ENCODE peak calls at places on chromosomes 13 and 19, in seven cellular contexts. One of them, this sample, is unnamed.
A peak's percentile ranks its signal among the peaks of the same experiment; 100 is the strongest.

GRCh38 chr13:112732679-112733078 is 42.8 kb downstream of the ATP11A start:
- DNase-seq in GM23248: no peak
- DNase-seq in left lung: no peak
- DNase-seq in CD4-positive, alpha-beta T cell: no peak
- DNase-seq in GM23338: no peak
- DNase-seq in small intestine: no peak
- DNase-seq in tibial nerve: no peak
- DNase-seq in this sample: no peak

GRCh38 chr13:32211788-32212187 is 103.4 kb downstream of the ZAR1L start:
- DNase-seq in GM23248: peak; percentile 85
- DNase-seq in left lung: no peak
- DNase-seq in CD4-positive, alpha-beta T cell: no peak
- DNase-seq in GM23338: no peak
- DNase-seq in small intestine: no peak
- DNase-seq in tibial nerve: no peak
- DNase-seq in this sample: no peak

GRCh38 chr19:887072-887471 is 5.9 kb downstream of the MED16 start:
- DNase-seq in GM23248: peak; percentile 75
- DNase-seq in left lung: no peak
- DNase-seq in CD4-positive, alpha-beta T cell: no peak
- DNase-seq in GM23338: no peak
- DNase-seq in small intestine: no peak
- DNase-seq in tibial nerve: no peak
- DNase-seq in this sample: no peak

GRCh38 chr19:2774953-2775555 is 8.0 kb downstream of the SGTA start:
- DNase-seq in GM23248: no peak
- DNase-seq in left lung: no peak
- DNase-seq in CD4-positive, alpha-beta T cell: no peak
- DNase-seq in GM23338: no peak
- DNase-seq in small intestine: no peak
- DNase-seq in tibial nerve: no peak
- DNase-seq in this sample: no peak

GRCh38 chr19:31955061-31955460 is 390.3 kb upstream of the ZNF507 start:
- DNase-seq in GM23248: no peak
- DNase-seq in left lung: no peak
- DNase-seq in CD4-positive, alpha-beta T cell: no peak
- DNase-seq in GM23338: no peak
- DNase-seq in small intestine: no peak
- DNase-seq in tibial nerve: no peak
- DNase-seq in this sample: no peak

GRCh38 chr13:68173111-68173510 is 943.0 kb upstream of the PCDH9 start:
- DNase-seq in GM23248: no peak
- DNase-seq in left lung: no peak
- DNase-seq in CD4-positive, alpha-beta T cell: no peak
- DNase-seq in GM23338: no peak
- DNase-seq in small intestine: no peak
- DNase-seq in tibial nerve: no peak
- DNase-seq in this sample: no peak

GRCh38 chr13:49636705-49637104 is 8.4 kb downstream of the ARL11 start:
- DNase-seq in GM23248: no peak
- DNase-seq in left lung: no peak
- DNase-seq in CD4-positive, alpha-beta T cell: no peak
- DNase-seq in GM23338: no peak
- DNase-seq in small intestine: no peak
- DNase-seq in tibial nerve: no peak
- DNase-seq in this sample: no peak

GRCh38 chr13:106635616-106636015 is 67.7 kb upstream of the ARGLU1 start:
- DNase-seq in GM23248: no peak
- DNase-seq in left lung: no peak
- DNase-seq in CD4-positive, alpha-beta T cell: no peak
- DNase-seq in GM23338: no peak
- DNase-seq in small intestine: no peak
- DNase-seq in tibial nerve: no peak
- DNase-seq in this sample: no peak

GRCh38 chr13:83019986-83020385 is 862.3 kb downstream of the SLITRK1 start:
- DNase-seq in GM23248: no peak
- DNase-seq in left lung: no peak
- DNase-seq in CD4-positive, alpha-beta T cell: no peak
- DNase-seq in GM23338: no peak
- DNase-seq in small intestine: no peak
- DNase-seq in tibial nerve: no peak
- DNase-seq in this sample: no peak

GRCh38 chr19:5124111-5124855 is 155.4 kb downstream of the KDM4B start:
- DNase-seq in GM23248: no peak
- DNase-seq in left lung: no peak
- DNase-seq in CD4-positive, alpha-beta T cell: no peak
- DNase-seq in GM23338: no peak
- DNase-seq in small intestine: no peak
- DNase-seq in tibial nerve: no peak
- DNase-seq in this sample: no peak

GRCh38 chr19:18461471-18461870 is 23.5 kb upstream of the ISYNA1 start:
- DNase-seq in GM23248: no peak
- DNase-seq in left lung: peak; percentile 66
- DNase-seq in CD4-positive, alpha-beta T cell: no peak
- DNase-seq in GM23338: no peak
- DNase-seq in small intestine: no peak
- DNase-seq in tibial nerve: no peak
- DNase-seq in this sample: no peak
- H3K27ac ChIP-seq in GM23248: no peak overlapping the region
- H3K27ac ChIP-seq in left lung: no peak overlapping the region
- H3K27ac ChIP-seq in CD4-positive, alpha-beta T cell: no peak overlapping the region
- H3K27ac ChIP-seq in GM23338: no peak overlapping the region
- H3K27ac ChIP-seq in small intestine: no peak overlapping the region
- H3K27ac ChIP-seq in tibial nerve: peak overlapping the region; percentile 86
- H3K27ac ChIP-seq in this sample: peak overlapping the region; percentile 89

GRCh38 chr19:42285988-42286348 is 16.0 kb upstream of the PRR19 start:
- DNase-seq in GM23248: no peak
- DNase-seq in left lung: no peak
- DNase-seq in CD4-positive, alpha-beta T cell: no peak
- DNase-seq in GM23338: no peak
- DNase-seq in small intestine: no peak
- DNase-seq in tibial nerve: no peak
- DNase-seq in this sample: no peak

GRCh38 chr19:42283248-42284065 is 14.4 kb downstream of the CIC start:
- DNase-seq in GM23248: peak; percentile 98
- DNase-seq in left lung: peak; percentile 97
- DNase-seq in CD4-positive, alpha-beta T cell: peak; percentile 96
- DNase-seq in GM23338: peak; percentile 98
- DNase-seq in small intestine: peak; percentile 93
- DNase-seq in tibial nerve: peak; percentile 96
- DNase-seq in this sample: peak; percentile 98

GRCh38 chr19:42285546-42285945 is 16.4 kb upstream of the PRR19 start:
- DNase-seq in GM23248: no peak
- DNase-seq in left lung: no peak
- DNase-seq in CD4-positive, alpha-beta T cell: no peak
- DNase-seq in GM23338: no peak
- DNase-seq in small intestine: no peak
- DNase-seq in tibial nerve: no peak
- DNase-seq in this sample: no peak

GRCh38 chr19:42284066-42284501 is 15.0 kb downstream of the CIC start:
- DNase-seq in GM23248: peak; percentile 90
- DNase-seq in left lung: peak; percentile 94
- DNase-seq in CD4-positive, alpha-beta T cell: peak; percentile 89
- DNase-seq in GM23338: peak; percentile 54
- DNase-seq in small intestine: peak; percentile 76
- DNase-seq in tibial nerve: peak; percentile 38
- DNase-seq in this sample: peak; percentile 77

GRCh38 chr19:42284641-42285341 is 15.7 kb downstream of the CIC start:
- DNase-seq in GM23248: peak; percentile 38
- DNase-seq in left lung: peak; percentile 86
- DNase-seq in CD4-positive, alpha-beta T cell: no peak
- DNase-seq in GM23338: peak; percentile 39
- DNase-seq in small intestine: no peak
- DNase-seq in tibial nerve: no peak
- DNase-seq in this sample: no peak
- H3K27ac ChIP-seq in GM23248: no peak overlapping the region
- H3K27ac ChIP-seq in left lung: peak overlapping the region; percentile 77
- H3K27ac ChIP-seq in CD4-positive, alpha-beta T cell: peak overlapping the region; percentile 40
- H3K27ac ChIP-seq in GM23338: no peak overlapping the region
- H3K27ac ChIP-seq in small intestine: peak overlapping the region; percentile 41
- H3K27ac ChIP-seq in tibial nerve: peak overlapping the region; percentile 96
- H3K27ac ChIP-seq in this sample: peak overlapping the region; percentile 99

GRCh38 chr19:12162882-12163806 is at the start of gene ZNF136:
- DNase-seq in GM23248: peak; percentile 99
- DNase-seq in left lung: peak; percentile 95
- DNase-seq in CD4-positive, alpha-beta T cell: peak; percentile 90
- DNase-seq in GM23338: peak; percentile 99
- DNase-seq in small intestine: peak; percentile 98
- DNase-seq in tibial nerve: peak; percentile 87
- DNase-seq in this sample: peak; percentile 92
- H3K27ac ChIP-seq in GM23248: peak within 1 kb of the TSS; percentile 94
- H3K27ac ChIP-seq in left lung: peak within 1 kb of the TSS; percentile 92
- H3K27ac ChIP-seq in CD4-positive, alpha-beta T cell: peak within 1 kb of the TSS; percentile 88
- H3K27ac ChIP-seq in GM23338: peak within 1 kb of the TSS; percentile 85
- H3K27ac ChIP-seq in small intestine: peak within 1 kb of the TSS; percentile 99
- H3K27ac ChIP-seq in tibial nerve: peak within 1 kb of the TSS; percentile 98
- H3K27ac ChIP-seq in this sample: peak within 1 kb of the TSS; percentile 89

GRCh38 chr13:51280379-51280940 is 58.3 kb downstream of the FAM124A start:
- DNase-seq in GM23248: no peak
- DNase-seq in left lung: peak; percentile 51
- DNase-seq in CD4-positive, alpha-beta T cell: no peak
- DNase-seq in GM23338: no peak
- DNase-seq in small intestine: no peak
- DNase-seq in tibial nerve: no peak
- DNase-seq in this sample: no peak

GRCh38 chr13:51276684-51277083 is 54.5 kb downstream of the FAM124A start:
- DNase-seq in GM23248: no peak
- DNase-seq in left lung: no peak
- DNase-seq in CD4-positive, alpha-beta T cell: no peak
- DNase-seq in GM23338: no peak
- DNase-seq in small intestine: peak; percentile 44
- DNase-seq in tibial nerve: no peak
- DNase-seq in this sample: no peak

GRCh38 chr13:51277943-51278342 is 55.7 kb downstream of the FAM124A start:
- DNase-seq in GM23248: no peak
- DNase-seq in left lung: no peak
- DNase-seq in CD4-positive, alpha-beta T cell: no peak
- DNase-seq in GM23338: no peak
- DNase-seq in small intestine: no peak
- DNase-seq in tibial nerve: no peak
- DNase-seq in this sample: no peak

GRCh38 chr13:51275101-51275500 is 52.9 kb downstream of the FAM124A start:
- DNase-seq in GM23248: no peak
- DNase-seq in left lung: no peak
- DNase-seq in CD4-positive, alpha-beta T cell: no peak
- DNase-seq in GM23338: no peak
- DNase-seq in small intestine: no peak
- DNase-seq in tibial nerve: no peak
- DNase-seq in this sample: no peak

GRCh38 chr13:51278426-51279130 is 56.4 kb downstream of the FAM124A start:
- DNase-seq in GM23248: no peak
- DNase-seq in left lung: no peak
- DNase-seq in CD4-positive, alpha-beta T cell: no peak
- DNase-seq in GM23338: no peak
- DNase-seq in small intestine: no peak
- DNase-seq in tibial nerve: no peak
- DNase-seq in this sample: no peak
- H3K27ac ChIP-seq in GM23248: no peak overlapping the region
- H3K27ac ChIP-seq in left lung: no peak overlapping the region
- H3K27ac ChIP-seq in CD4-positive, alpha-beta T cell: no peak overlapping the region
- H3K27ac ChIP-seq in GM23338: peak overlapping the region; percentile 19
- H3K27ac ChIP-seq in small intestine: no peak overlapping the region
- H3K27ac ChIP-seq in tibial nerve: peak overlapping the region; percentile 2
- H3K27ac ChIP-seq in this sample: no peak overlapping the region

DNA sequence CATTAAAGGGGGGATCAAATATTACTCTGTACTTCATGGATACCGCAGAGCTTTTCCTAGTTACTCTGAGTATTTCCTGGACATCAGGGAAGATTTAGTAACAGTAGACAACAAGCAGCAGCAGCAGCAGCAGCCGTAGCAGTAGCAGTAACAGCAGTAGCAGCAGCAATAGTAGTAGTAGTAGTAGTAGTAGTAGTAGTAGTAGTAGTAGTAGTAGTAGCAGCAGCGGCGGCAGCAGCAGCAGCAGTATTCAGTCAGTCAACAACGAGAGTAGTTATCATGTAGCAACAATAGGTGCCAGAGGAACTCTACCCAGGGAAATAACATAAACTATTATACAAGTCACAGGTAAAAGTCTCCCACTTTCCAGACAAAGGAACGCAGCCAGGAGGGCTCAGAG is 1.1 kb upstream of the DOCK9 start:
- DNase-seq in GM23248: no peak
- DNase-seq in left lung: no peak
- DNase-seq in CD4-positive, alpha-beta T cell: no peak
- DNase-seq in GM23338: no peak
- DNase-seq in small intestine: no peak
- DNase-seq in tibial nerve: no peak
- DNase-seq in this sample: no peak
- H3K27ac ChIP-seq in GM23248: no peak overlapping the region
- H3K27ac ChIP-seq in left lung: peak overlapping the region; percentile 69
- H3K27ac ChIP-seq in CD4-positive, alpha-beta T cell: no peak overlapping the region
- H3K27ac ChIP-seq in GM23338: no peak overlapping the region
- H3K27ac ChIP-seq in small intestine: no peak overlapping the region
- H3K27ac ChIP-seq in tibial nerve: peak overlapping the region; percentile 85
- H3K27ac ChIP-seq in this sample: no peak overlapping the region

DNA sequence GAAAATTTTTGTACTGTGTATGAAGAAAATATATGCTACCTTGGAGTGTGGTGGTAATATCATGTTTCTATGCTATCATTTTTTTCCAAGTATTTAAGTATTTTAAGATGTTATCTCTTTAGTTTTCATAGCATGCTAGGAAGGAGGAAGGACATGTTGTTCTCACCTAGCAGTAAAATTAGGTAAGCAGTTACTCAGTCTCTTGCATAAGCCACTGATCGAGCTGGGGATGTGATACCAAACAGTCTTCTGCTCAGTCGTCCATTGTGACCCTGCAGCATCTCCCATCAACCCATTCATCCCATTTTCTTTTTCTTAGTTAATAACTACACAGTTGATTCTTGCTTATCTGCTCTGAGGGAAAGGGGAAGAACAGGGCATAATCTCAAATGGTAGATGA is 130.6 kb downstream of the KLF5 start:
- DNase-seq in GM23248: no peak
- DNase-seq in left lung: no peak
- DNase-seq in CD4-positive, alpha-beta T cell: no peak
- DNase-seq in GM23338: no peak
- DNase-seq in small intestine: peak; percentile 62
- DNase-seq in tibial nerve: no peak
- DNase-seq in this sample: no peak
- H3K27ac ChIP-seq in GM23248: no peak overlapping the region
- H3K27ac ChIP-seq in left lung: no peak overlapping the region
- H3K27ac ChIP-seq in CD4-positive, alpha-beta T cell: no peak overlapping the region
- H3K27ac ChIP-seq in GM23338: no peak overlapping the region
- H3K27ac ChIP-seq in small intestine: no peak overlapping the region
- H3K27ac ChIP-seq in tibial nerve: peak overlapping the region; percentile 58
- H3K27ac ChIP-seq in this sample: no peak overlapping the region

GRCh38 chr19:13195678-13196077 is 45.5 kb downstream of the IER2 start:
- DNase-seq in GM23248: no peak
- DNase-seq in left lung: no peak
- DNase-seq in CD4-positive, alpha-beta T cell: peak; percentile 68
- DNase-seq in GM23338: peak; percentile 91
- DNase-seq in small intestine: peak; percentile 94
- DNase-seq in tibial nerve: no peak
- DNase-seq in this sample: peak; percentile 72
- H3K27ac ChIP-seq in GM23248: no peak overlapping the region
- H3K27ac ChIP-seq in left lung: no peak overlapping the region
- H3K27ac ChIP-seq in CD4-positive, alpha-beta T cell: no peak overlapping the region
- H3K27ac ChIP-seq in GM23338: no peak overlapping the region
- H3K27ac ChIP-seq in small intestine: peak overlapping the region; percentile 70
- H3K27ac ChIP-seq in tibial nerve: no peak overlapping the region
- H3K27ac ChIP-seq in this sample: no peak overlapping the region

DNA sequence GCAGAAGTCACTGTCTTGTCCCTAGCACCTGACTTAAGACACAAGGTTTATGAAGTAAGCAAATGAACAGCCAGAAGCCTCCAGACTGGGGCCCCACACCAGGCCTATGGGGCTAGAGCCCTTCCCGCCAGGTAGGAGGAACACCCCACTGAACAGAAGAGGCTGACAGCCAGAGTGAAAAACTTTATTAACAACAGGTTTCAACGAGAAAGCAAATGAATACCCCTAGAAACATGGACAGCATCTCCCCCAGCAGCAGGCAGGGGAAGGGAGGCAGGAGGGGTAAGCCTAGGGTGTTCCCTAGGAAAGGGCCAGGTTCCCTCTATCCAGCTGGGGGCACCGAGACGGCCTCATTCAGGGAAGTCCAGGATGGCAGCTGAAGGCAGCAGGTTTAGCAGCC is 1.3 kb downstream of the WDR83 start:
- DNase-seq in GM23248: no peak
- DNase-seq in left lung: no peak
- DNase-seq in CD4-positive, alpha-beta T cell: no peak
- DNase-seq in GM23338: no peak
- DNase-seq in small intestine: no peak
- DNase-seq in tibial nerve: no peak
- DNase-seq in this sample: no peak
- H3K27ac ChIP-seq in GM23248: peak overlapping the region; percentile 93
- H3K27ac ChIP-seq in left lung: no peak overlapping the region
- H3K27ac ChIP-seq in CD4-positive, alpha-beta T cell: no peak overlapping the region
- H3K27ac ChIP-seq in GM23338: no peak overlapping the region
- H3K27ac ChIP-seq in small intestine: no peak overlapping the region
- H3K27ac ChIP-seq in tibial nerve: peak overlapping the region; percentile 99
- H3K27ac ChIP-seq in this sample: no peak overlapping the region

This sample was measured in Peyer's patch.